ENCODE peak calls at places on chromosomes 16 and 17, in five cellular contexts. E is H1, L is K562, J is A549, G is HepG2. W is an unnamed sample.

GRCh38 chr16:9479008-9479407 is 387.6 kb downstream of the HAPSTR1 start:
- DNase-seq in E (no peak), G (no peak), J (no peak), L (peak), W (no peak)

GRCh38 chr16:1169285-1170075 is 16.6 kb downstream of the CACNA1H start:
- DNase-seq in L (no peak), G (no peak), E (no peak), J (no peak), W (no peak)

GRCh38 chr16:73711441-73712080 is 585.1 kb upstream of the PSMD7 start:
- DNase-seq in J (no peak), E (no peak), G (no peak), L (no peak), W (no peak)

GRCh38 chr17:80071116-80071980 is 30.0 kb upstream of the GAA start:
- DNase-seq in J (no peak), G (peak), L (no peak), E (no peak), W (peak)

GRCh38 chr16:87707097-87707496 is 58.7 kb downstream of the KLHDC4 start:
- DNase-seq in G (no peak), E (no peak), J (no peak), L (no peak), W (no peak)

GRCh38 chr17:3030096-3030495 is 33.3 kb downstream of the OR1D5 start:
- DNase-seq in E (no peak), G (no peak), L (no peak), J (no peak), W (peak)

GRCh38 chr17:21034350-21035235 is 8.2 kb downstream of the USP22 start:
- DNase-seq in L (no peak), G (no peak), J (no peak), E (no peak), W (peak)

GRCh38 chr17:75765981-75766380 is 989 bp upstream of the GALK1 start:
- DNase-seq in G (no peak), J (no peak), L (no peak), E (no peak), W (no peak)

GRCh38 chr16:57752581-57753447 is 17.2 kb downstream of the KATNB1 start:
- DNase-seq in L (no peak), G (no peak), E (no peak), J (no peak), W (no peak)

DNA sequence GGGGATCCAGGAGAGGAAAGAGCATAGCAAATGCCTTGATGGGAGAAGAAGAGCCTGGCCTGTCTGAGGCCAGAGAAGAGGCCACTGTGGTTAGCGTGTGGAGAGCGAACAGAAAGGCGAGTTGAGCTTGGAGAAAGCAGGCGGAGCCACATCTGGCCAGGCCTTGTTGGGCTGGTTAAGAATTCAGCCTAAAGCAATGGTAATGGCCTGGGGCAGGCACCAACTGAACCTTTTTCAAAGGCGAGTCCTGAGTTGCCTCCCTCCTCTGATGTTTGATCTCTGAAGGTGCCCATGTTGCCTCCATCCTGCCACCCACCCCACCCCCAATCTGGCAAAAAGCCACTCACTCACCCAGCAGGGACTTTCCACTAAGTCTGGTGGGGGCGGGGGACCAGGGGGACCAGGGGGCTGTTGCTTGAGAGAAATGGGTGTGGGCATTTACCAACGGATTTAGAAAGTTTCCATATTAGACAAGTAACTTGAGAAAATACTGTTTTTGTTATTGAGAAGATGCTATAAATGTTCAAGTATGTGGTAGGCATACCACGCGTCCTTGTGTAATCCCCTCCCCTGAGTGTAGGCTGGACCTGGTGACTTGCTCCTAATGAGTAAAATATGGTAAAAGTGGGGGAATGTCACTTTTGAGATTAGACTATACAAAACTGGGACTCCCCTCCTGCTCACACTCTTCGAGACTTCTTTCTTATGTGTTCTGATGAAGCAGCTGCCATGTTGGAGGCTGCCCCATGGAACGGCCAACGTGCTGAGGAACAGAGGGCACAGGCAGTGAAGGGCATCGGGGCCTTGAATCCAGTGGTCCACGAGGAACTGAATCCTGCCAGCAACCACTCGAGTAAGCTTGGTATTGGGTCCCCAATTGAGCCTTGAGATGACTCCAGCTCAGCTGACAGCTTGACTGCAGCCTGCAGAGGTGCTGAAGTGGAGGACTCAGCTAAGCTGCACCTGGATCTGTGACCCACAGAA is 29.9 kb upstream of the TNS4 start:
- DNase-seq in J (no peak), E (no peak), L (no peak), G (no peak), W (no peak)
- TF ChIP-seq MAFK in J (no peak), E (no peak), L (no peak), G (no peak), W (no peak)

GRCh38 chr16:12819126-12820117 is 15.7 kb upstream of the CPPED1 start:
- DNase-seq in G (peak), L (peak), E (no peak), J (peak), W (peak)
- TF ChIP-seq MAFK in G (no peak), L (no peak), E (no peak), J (no peak), W (no peak)

GRCh38 chr16:89687092-89687940 is 827 bp downstream of the CDK10 start:
- DNase-seq in G (peak), E (no peak), L (peak), J (peak), W (peak)
- TF ChIP-seq MAFK in G (no peak), E (no peak), L (no peak), J (no peak), W (no peak)

DNA sequence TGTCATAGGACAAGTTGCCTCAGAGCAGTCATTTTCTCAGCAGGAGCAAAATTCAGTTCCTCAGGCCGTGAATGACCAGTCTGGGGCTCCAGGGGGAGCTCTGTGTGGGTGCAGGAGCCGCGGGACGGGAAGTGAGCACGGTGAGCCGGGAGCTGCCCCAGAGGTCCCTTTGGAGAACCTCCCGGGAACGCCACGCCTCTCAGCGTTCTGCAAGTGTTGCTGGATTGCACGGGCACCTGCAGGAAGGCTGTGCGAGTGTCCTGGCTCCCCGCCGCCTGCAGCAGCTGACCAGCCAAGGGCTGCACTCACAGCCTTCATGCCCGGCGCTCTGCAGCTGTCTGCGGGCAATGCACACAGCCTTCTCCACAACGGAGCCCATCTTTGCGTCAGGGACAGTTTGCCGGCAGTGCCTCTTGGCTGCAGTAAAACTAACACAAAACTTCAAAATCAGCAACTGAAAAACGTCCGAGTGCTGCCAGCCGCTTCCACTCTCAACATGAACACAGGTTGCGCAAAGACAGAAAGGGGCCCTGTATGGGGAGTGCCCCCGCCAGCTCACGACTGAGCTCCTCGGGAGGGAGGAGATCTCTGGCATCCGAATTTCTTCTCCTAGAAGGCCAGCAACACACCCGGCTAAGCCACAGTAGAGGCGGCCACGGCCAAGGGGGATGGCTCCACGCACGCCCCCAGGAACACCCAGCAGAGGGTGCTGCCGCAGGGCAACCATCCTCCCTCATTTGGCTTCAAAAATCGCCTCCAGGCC is 16.0 kb downstream of the NDUFAF8 start:
- DNase-seq in L (peak), E (peak), J (peak), G (peak), W (peak)
- TF ChIP-seq MAFK in L (no peak), E (no peak), J (no peak), G (no peak), W (no peak)

GRCh38 chr17:28716740-28717577 is 709 bp downstream of the RAB34 start:
- DNase-seq in E (no peak), L (no peak), G (no peak), J (no peak), W (peak)
- TF ChIP-seq MAFK in E (no peak), L (no peak), G (no peak), J (no peak), W (no peak)

DNA sequence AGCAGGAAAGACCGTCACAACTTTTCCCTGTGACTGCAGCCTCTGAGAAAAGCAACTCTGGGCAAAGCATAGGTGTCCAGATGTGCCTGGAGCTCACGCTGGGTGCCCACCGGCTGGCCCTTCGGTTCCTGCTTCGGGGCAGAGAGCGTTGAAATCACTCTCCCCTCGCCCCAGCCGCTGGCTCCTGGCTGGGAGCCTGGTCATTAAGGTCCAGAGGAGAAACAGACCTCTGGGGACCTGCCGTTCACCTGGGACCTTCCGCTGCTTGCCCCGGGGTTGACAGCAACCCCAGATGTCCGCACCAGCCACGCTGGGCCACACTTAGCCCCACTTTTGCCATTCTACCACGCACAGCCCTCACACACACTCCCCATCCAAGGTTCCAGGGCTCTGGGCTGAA is 13.1 kb downstream of the MRM3 start:
- DNase-seq in J (no peak), G (no peak), L (no peak), E (no peak), W (no peak)
- TF ChIP-seq MAFK in J (no peak), G (no peak), L (no peak), E (no peak), W (no peak)

W was measured in IMR-90.